ENCODE peak calls at places on chromosomes 4 and X, in nine cellular contexts. B, I, D, A, S, M, C, N and X are unnamed samples.

GRCh38 chr4:185912779-185913178 is 100.8 kb upstream of the SORBS2 start:
- DNase-seq in A (no peak), C (no peak), I (no peak), S (no peak), M (no peak), D (no peak), N (no peak), B (no peak), X (no peak)

GRCh38 chr4:30720021-30720655 is at the start of gene PCDH7:
- DNase-seq in N (peak), B (peak), D (peak), A (no peak), M (peak), I (peak), C (no peak), S (peak), X (no peak)

GRCh38 chr4:92641409-92641808 is 337.6 kb downstream of the GRID2 start:
- DNase-seq in M (no peak), A (no peak), S (no peak), N (no peak), I (no peak), D (no peak), C (no peak), B (no peak), X (no peak)

GRCh38 chr4:105976913-105977312 is 81.6 kb downstream of the NPNT start:
- DNase-seq in B (no peak), A (no peak), I (no peak), D (no peak), C (no peak), S (no peak), N (no peak), M (no peak), X (no peak)

GRCh38 chrX:42941671-42942070 is 163.7 kb upstream of the PPP1R2C start:
- DNase-seq in A (no peak), M (no peak), S (no peak), I (no peak), N (no peak), D (no peak), B (no peak), C (no peak), X (no peak)

GRCh38 chr4:91037951-91038350 is 910.8 kb downstream of the CCSER1 start:
- DNase-seq in I (no peak), D (no peak), C (no peak), A (no peak), B (no peak), N (no peak), S (no peak), M (no peak), X (no peak)

GRCh38 chr4:186760576-186760975 is 36.9 kb upstream of the FAT1 start:
- DNase-seq in A (no peak), N (no peak), D (no peak), C (no peak), B (peak), S (peak), I (no peak), M (no peak), X (peak)

GRCh38 chr4:94038195-94038594 is 169.5 kb upstream of the SMARCAD1 start:
- DNase-seq in I (no peak), C (no peak), S (no peak), M (no peak), D (no peak), B (no peak), A (no peak), N (no peak), X (no peak)

GRCh38 chrX:154732421-154733071 is 18.3 kb downstream of the GAB3 start:
- DNase-seq in B (peak), D (no peak), M (peak), I (no peak), C (no peak), A (no peak), N (no peak), S (peak), X (no peak)

GRCh38 chr4:186472948-186473347 is 82.4 kb downstream of the MTNR1A start:
- DNase-seq in A (no peak), B (peak), N (no peak), M (peak), I (peak), D (no peak), C (no peak), S (no peak), X (no peak)

GRCh38 chrX:150693782-150694574 is 782 bp downstream of the MTMR1 start:
- DNase-seq in N (peak), I (peak), B (peak), S (peak), M (peak), D (peak), A (no peak), C (peak), X (peak)

GRCh38 chr4:188008377-188008776 is 12.8 kb downstream of the ZFP42 start:
- DNase-seq in M (peak), N (no peak), S (peak), C (no peak), D (no peak), I (no peak), A (no peak), B (peak), X (peak)

GRCh38 chr4:174107749-174108354 is 175.6 kb downstream of the FBXO8 start:
- DNase-seq in D (no peak), I (no peak), A (no peak), B (peak), S (no peak), N (no peak), M (peak), C (no peak), X (no peak)

GRCh38 chr4:76782837-76783236 is 115.1 kb downstream of the SOWAHB start:
- DNase-seq in I (no peak), B (peak), S (peak), C (no peak), M (no peak), D (no peak), N (no peak), A (no peak), X (peak)

GRCh38 chr4:94507708-94508107 is 56.0 kb downstream of the PDLIM5 start:
- DNase-seq in C (peak), M (peak), A (peak), S (peak), N (peak), I (no peak), B (peak), D (peak), X (no peak)

GRCh38 chr4:155999743-156000142 is 46.1 kb upstream of the CTSO start:
- DNase-seq in B (peak), A (no peak), N (no peak), M (no peak), I (no peak), C (peak), D (no peak), S (peak), X (no peak)

GRCh38 chr4:129623233-129623632 is 527.3 kb downstream of the C4orf33 start:
- DNase-seq in S (no peak), D (no peak), B (no peak), N (no peak), M (peak), A (no peak), C (no peak), I (no peak), X (no peak)

GRCh38 chr4:6989331-6989923 is 53.7 kb upstream of the TADA2B start:
- DNase-seq in N (no peak), I (no peak), C (no peak), D (no peak), A (no peak), S (no peak), B (no peak), M (peak), X (no peak)

GRCh38 chr4:110309686-110310085 is 111.3 kb upstream of the ELOVL6 start:
- DNase-seq in A (no peak), C (no peak), M (no peak), N (no peak), S (no peak), I (no peak), B (peak), D (no peak), X (no peak)

GRCh38 chrX:20320461-20321159 is 53.9 kb upstream of the RPS6KA3 start:
- DNase-seq in M (peak), A (no peak), S (no peak), N (no peak), D (no peak), B (no peak), I (no peak), C (no peak), X (no peak)

GRCh38 chr4:153207561-153207960 is 3.3 kb downstream of the TRIM2 start:
- DNase-seq in B (peak), M (peak), A (no peak), C (peak), N (peak), I (peak), D (no peak), S (peak), X (no peak)

GRCh38 chr4:105272002-105272401 is 125.3 kb downstream of the TET2 start:
- DNase-seq in C (no peak), S (no peak), B (no peak), I (no peak), M (no peak), N (no peak), A (no peak), D (no peak), X (no peak)

GRCh38 chr4:159926871-159927270 is 824.0 kb downstream of the RAPGEF2 start:
- DNase-seq in B (no peak), A (no peak), D (no peak), S (no peak), I (no peak), N (no peak), C (no peak), M (no peak), X (no peak)

GRCh38 chr4:152309418-152309817 is 226.5 kb downstream of the FBXW7 start:
- DNase-seq in M (no peak), C (no peak), S (no peak), I (no peak), B (no peak), D (no peak), A (no peak), N (no peak), X (no peak)

GRCh38 chr4:23401572-23401971 is 488.3 kb downstream of the PPARGC1A start:
- DNase-seq in C (no peak), S (no peak), I (no peak), A (no peak), B (no peak), N (no peak), M (no peak), D (no peak), X (no peak)

GRCh38 chr4:122783301-122784215 is 43.1 kb upstream of the FGF2 start:
- DNase-seq in D (peak), A (no peak), C (peak), M (no peak), S (peak), B (peak), N (peak), I (peak), X (peak)

GRCh38 chr4:168150651-168151050 is 58.3 kb downstream of the ANXA10 start:
- DNase-seq in A (no peak), C (no peak), N (no peak), I (no peak), D (no peak), B (peak), S (peak), M (no peak), X (no peak)

GRCh38 chrX:132958086-132958703 is at the start of gene HS6ST2:
- DNase-seq in C (peak), A (no peak), N (peak), I (no peak), M (no peak), B (no peak), S (no peak), D (no peak), X (no peak)
- TF ChIP-seq CTCF in C (no peak), A (no peak), N (no peak), I (no peak), M (no peak), B (no peak), S (no peak), D (no peak), X (no peak)

DNA sequence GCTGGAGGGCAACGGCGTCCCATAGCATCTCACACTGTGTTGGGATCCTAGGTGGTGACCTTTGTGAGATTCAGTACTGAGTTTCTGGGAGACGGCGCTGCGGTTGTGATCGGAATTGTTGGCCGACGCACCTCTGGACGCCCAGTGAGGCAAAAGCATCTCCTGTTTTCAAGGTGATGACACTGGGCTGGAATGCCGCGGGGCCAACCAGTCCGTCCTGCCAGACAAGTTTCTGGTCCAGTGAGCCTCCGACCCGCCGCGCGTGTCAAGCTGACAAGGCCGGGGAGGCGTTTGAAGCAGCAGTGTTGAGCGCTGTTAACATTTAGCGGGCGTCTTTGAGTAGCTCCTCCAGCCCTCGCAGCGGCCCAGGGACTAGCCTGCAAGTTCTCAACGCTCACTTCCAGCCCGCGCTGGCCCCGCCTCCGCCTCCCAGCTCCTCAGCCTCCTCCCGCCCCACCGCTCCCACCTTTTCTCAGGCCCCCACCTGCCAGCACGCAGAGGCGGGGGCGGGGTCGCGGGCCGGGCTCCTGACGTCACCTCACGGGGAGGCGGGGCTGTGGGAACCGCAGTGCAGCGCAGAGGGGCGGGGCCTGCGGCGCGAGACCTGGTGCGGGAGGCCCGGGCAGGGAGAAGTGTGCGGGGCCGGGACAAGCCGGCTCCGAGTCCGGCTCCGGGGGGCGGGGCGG is 482 bp upstream of the CDS1 start:
- DNase-seq in I (peak), S (peak), M (peak), A (peak), N (peak), D (peak), C (peak), B (peak), X (no peak)
- H3K4me3 ChIP-seq in I (peak), S (peak), M (peak), A (peak), N (peak), D (peak), C (peak), B (peak), X (peak)

GRCh38 chrX:98956014-98956413 is 1454.1 kb downstream of the PCDH19 start:
- DNase-seq in C (no peak), N (no peak), D (no peak), M (peak), I (no peak), A (no peak), S (no peak), B (no peak), X (no peak)
- TF ChIP-seq CTCF in C (no peak), N (no peak), D (no peak), M (no peak), I (no peak), A (no peak), S (peak), B (no peak), X (no peak)

GRCh38 chr4:108465886-108466491 is 154.4 kb upstream of the RPL34 start:
- DNase-seq in N (no peak), D (no peak), C (no peak), M (no peak), A (no peak), I (no peak), S (no peak), B (no peak), X (no peak)

DNA sequence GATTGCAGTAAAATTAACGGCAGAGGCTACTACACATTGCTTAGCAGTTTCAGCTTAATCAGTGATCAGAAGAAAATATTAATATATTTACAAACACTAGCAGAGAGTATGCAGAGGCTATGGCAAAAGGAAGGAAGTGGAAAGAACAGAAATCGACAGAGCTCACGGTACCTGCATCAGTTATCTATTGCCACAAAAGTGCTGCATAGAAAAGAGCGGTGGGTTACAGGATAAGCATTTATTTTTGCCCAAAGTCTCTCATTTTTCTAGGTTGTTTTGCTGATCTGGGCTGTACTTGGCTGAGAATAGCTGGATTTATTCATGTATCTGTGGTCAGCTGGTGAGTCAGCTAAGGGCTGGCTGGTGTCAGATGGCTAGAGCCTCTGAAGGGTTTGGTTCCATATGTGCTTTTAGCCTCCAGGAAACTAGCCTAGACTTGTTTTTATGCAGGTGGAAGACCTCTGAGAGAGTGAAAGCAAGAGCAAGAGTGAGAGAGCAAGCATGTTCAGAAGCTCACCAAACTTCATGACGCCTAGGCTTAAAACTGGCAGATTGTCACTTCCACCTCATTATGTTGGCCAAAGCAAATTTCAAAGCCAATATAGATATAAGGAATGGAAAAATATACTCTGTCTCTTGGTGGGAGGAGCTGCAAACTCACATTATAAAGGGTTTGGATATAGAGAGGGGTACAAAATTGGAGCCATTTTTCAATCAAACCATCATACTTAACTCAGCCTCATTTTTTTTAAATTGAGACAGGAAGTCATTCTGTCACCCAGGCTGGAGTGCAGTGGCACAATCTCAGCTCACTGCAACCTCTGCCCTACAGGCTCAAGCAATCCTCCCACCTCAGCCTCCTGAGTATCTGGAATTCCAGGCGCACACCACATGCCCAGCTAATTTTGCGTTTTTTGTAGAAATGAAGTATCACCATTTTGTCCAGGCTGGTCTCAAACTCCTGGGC is 153.2 kb upstream of the RPL34 start:
- DNase-seq in D (no peak), S (peak), M (no peak), C (no peak), A (no peak), I (no peak), N (no peak), B (peak), X (peak)
- H3K4me3 ChIP-seq in D (no peak), S (no peak), M (no peak), C (no peak), A (no peak), I (no peak), N (no peak), B (no peak), X (no peak)

DNA sequence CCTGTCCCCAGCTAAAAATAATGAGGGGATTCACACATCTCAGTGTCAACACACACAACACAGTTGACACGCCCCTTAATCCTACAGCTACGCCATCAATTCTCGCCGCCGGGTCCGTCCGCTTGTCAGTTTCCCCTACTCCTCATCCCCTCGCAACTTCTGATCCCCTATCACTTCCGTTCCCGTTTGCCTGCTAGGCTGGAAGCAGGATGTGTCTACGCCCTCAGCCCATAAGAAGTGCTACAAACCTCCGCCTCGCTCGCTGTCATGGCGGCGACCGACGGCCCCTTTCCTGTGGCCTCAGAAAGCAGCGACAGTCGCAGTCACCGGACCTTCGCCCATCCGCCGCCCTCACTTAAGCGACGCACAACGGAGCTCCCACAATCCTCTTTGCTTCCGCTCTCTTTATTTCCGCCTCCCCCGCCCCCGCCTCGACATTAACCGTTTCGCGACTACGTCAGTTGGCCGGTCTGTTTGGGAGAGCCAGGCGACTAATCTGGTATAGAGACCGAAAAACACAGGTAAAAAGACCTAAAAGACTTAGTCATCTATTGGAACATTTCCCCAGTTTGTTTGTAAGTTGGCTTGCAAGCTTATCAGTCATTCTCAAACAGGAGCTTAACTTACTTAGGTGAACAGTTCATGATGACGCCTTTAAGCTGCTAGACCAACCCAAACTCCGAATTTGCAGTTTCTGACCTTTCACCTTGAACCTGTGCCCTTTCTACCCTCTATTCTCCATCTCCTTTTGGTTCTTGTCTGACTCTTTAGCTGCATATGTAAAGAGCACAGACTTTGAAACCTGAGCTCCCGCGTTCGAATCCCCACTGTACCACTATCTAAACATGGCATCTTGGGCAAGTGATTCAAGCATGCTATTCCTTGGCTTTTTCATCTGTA is at the start of gene SLC25A53:
- DNase-seq in D (peak), B (peak), I (peak), S (peak), N (peak), A (peak), C (peak), M (peak), X (no peak)
- TF ChIP-seq CTCF in D (no peak), B (no peak), I (no peak), S (no peak), N (no peak), A (no peak), C (no peak), M (no peak), X (no peak)

GRCh38 chr4:182862921-182863320 is 54.3 kb downstream of the DCTD start:
- DNase-seq in B (no peak), C (no peak), D (no peak), I (no peak), A (no peak), M (no peak), S (no peak), N (peak), X (no peak)
- H3K4me3 ChIP-seq in B (no peak), C (no peak), D (no peak), I (no peak), A (no peak), M (no peak), S (no peak), N (no peak), X (no peak)

GRCh38 chr4:180156684-180157083 is 2086.5 kb upstream of the TENM3 start:
- DNase-seq in A (no peak), I (no peak), C (no peak), M (no peak), S (no peak), B (no peak), D (no peak), N (no peak), X (no peak)

GRCh38 chr4:180152831-180153230 is 2090.4 kb upstream of the TENM3 start:
- DNase-seq in C (no peak), N (no peak), I (no peak), S (no peak), B (no peak), D (no peak), M (no peak), A (no peak), X (no peak)

GRCh38 chr4:180153587-180153986 is 2089.6 kb upstream of the TENM3 start:
- DNase-seq in N (no peak), A (no peak), C (no peak), I (no peak), D (no peak), B (no peak), M (no peak), S (no peak), X (no peak)

GRCh38 chr4:180148737-180149136 is 2094.5 kb upstream of the TENM3 start:
- DNase-seq in B (no peak), C (no peak), S (no peak), D (no peak), A (no peak), I (no peak), M (no peak), N (no peak), X (no peak)

GRCh38 chr4:180150818-180151217 is 2092.4 kb upstream of the TENM3 start:
- DNase-seq in M (peak), I (no peak), D (no peak), B (no peak), S (no peak), A (no peak), N (no peak), C (no peak), X (no peak)
- TF ChIP-seq CTCF in M (peak), I (no peak), D (no peak), B (no peak), S (peak), A (no peak), N (peak), C (peak), X (no peak)

GRCh38 chr4:26787461-26788340 is 72.9 kb upstream of the STIM2 start:
- DNase-seq in M (peak), I (peak), S (peak), A (no peak), N (peak), D (no peak), B (peak), C (peak), X (no peak)
- H3K4me3 ChIP-seq in M (peak), I (no peak), S (no peak), A (no peak), N (no peak), D (no peak), B (no peak), C (peak), X (no peak)

GRCh38 chr4:71827811-71828210 is 43.9 kb upstream of the GC start:
- DNase-seq in A (no peak), D (no peak), S (no peak), M (no peak), I (no peak), N (no peak), C (no peak), B (no peak), X (no peak)
- TF ChIP-seq CTCF in A (no peak), D (no peak), S (no peak), M (no peak), I (no peak), N (no peak), C (no peak), B (no peak), X (no peak)